ENCODE peak calls at places on chromosomes 12 and 14, in four cellular contexts. G is IMR-90, I is H9, V is H1. H is an unnamed sample.

GRCh38 chr12:12505544-12506501 is 56.8 kb downstream of the DUSP16 start:
- DNase-seq in G (peak), I (no peak), V (no peak), H (peak)

GRCh38 chr12:29640589-29641345 is 143.0 kb downstream of the TMTC1 start:
- DNase-seq in G (peak), I (peak), V (no peak), H (peak)

GRCh38 chr14:104135121-104135903 is 3.1 kb upstream of the KIF26A start:
- DNase-seq in G (no peak), I (peak), V (no peak), H (peak)

GRCh38 chr12:32443491-32443890 is 44.1 kb downstream of the FGD4 start:
- DNase-seq in G (no peak), I (no peak), V (no peak), H (no peak)

GRCh38 chr12:68489273-68489672 is 121.4 kb upstream of the RAP1B start:
- DNase-seq in G (no peak), I (no peak), V (no peak), H (no peak)

GRCh38 chr14:20454359-20454644 is 310 bp downstream of the OSGEP start:
- DNase-seq in G (peak), I (no peak), V (peak), H (no peak)

GRCh38 chr12:123973552-123974341 is 732 bp downstream of the ZNF664 start:
- DNase-seq in G (peak), I (peak), V (no peak), H (peak)

GRCh38 chr12:143964-144649 is 69.8 kb downstream of the SLC6A12 start:
- DNase-seq in G (no peak), I (no peak), V (no peak), H (no peak)

GRCh38 chr14:99581960-99582359 is 22.0 kb downstream of the CCDC85C start:
- DNase-seq in G (no peak), I (no peak), V (no peak), H (no peak)

GRCh38 chr14:40417777-40418401 is 985.7 kb upstream of the FBXO33 start:
- DNase-seq in G (no peak), I (peak), V (peak), H (peak)

GRCh38 chr14:36856095-36856878 is 194.6 kb downstream of the PAX9 start:
- DNase-seq in G (no peak), I (no peak), V (no peak), H (no peak)

GRCh38 chr14:99273724-99274345 is 1.8 kb upstream of the BCL11B start:
- DNase-seq in G (no peak), I (no peak), V (no peak), H (peak)

GRCh38 chr12:18074001-18074400 is 16.0 kb downstream of the RERGL start:
- DNase-seq in G (no peak), I (no peak), V (no peak), H (no peak)

GRCh38 chr12:6536894-6537579 is 2.7 kb downstream of the GAPDH start:
- DNase-seq in G (no peak), I (peak), V (no peak), H (peak)

DNA sequence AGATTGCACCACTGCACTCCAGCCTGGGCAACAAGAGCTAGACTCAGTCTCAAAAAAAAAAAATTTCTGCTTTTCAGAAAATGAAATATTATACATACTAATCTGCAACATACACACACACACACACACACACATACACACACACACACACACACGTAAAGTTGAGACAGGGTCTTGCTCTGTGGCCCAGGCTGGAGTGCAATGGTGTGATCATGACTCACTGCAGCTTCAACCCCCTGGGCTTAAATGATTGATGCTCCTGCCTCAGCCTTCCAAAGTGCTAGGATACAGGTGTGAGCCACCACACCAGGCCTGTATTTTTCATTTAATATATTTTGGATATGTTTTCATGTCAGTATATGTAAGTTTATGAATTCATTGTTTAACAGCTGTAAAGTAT is 18.8 kb upstream of the WDR20 start:
- DNase-seq in G (no peak), I (no peak), V (no peak), H (no peak)
- H3K56ac ChIP-seq in G (no peak), I (no peak), V (no peak), H (no peak)

DNA sequence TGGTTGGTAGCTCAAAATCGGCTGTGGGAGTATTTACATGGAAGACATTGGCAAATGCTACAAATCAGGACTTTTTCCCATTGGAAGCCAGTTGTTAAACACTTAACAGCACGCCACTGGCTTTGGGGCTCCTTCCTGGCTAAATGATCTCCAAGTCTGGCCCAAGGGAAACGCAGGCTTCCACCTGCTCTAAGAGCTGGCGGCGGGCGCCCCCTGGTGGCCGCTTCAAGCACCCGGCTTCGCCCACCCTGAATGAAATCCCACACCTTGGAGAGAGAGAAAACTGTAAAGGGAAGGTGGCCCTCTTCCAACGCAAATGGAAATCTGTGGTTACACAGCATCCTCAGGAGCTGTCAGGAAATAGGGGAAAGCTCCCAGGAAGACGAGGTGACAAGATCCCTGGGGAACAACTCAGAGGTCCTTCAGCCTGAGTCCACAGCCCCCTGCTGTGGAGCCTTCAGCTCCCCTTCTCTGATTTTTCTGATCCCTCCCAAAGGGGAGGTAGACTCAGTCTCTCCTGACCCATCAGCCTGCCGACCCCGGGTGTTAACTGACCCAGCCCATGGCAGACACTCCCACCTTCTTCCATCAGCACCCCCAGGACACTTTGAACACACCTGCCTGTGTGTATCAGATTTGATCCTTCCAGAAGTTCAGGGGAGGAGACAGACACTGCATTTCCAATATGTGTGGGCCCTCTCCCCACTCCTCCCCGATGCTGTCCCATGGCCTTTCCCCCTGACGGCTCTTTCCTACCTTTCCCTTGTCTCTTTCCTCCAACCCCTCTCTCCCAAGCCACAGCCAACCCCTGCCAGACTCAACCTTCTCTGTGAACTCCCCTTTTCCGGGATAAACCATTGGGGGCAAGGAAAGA is 15.4 kb downstream of the SELPLG start:
- DNase-seq in G (peak), I (peak), V (peak), H (peak)
- H2BK120ac ChIP-seq in G (peak), I (no peak), V (no peak), H (no peak)

DNA sequence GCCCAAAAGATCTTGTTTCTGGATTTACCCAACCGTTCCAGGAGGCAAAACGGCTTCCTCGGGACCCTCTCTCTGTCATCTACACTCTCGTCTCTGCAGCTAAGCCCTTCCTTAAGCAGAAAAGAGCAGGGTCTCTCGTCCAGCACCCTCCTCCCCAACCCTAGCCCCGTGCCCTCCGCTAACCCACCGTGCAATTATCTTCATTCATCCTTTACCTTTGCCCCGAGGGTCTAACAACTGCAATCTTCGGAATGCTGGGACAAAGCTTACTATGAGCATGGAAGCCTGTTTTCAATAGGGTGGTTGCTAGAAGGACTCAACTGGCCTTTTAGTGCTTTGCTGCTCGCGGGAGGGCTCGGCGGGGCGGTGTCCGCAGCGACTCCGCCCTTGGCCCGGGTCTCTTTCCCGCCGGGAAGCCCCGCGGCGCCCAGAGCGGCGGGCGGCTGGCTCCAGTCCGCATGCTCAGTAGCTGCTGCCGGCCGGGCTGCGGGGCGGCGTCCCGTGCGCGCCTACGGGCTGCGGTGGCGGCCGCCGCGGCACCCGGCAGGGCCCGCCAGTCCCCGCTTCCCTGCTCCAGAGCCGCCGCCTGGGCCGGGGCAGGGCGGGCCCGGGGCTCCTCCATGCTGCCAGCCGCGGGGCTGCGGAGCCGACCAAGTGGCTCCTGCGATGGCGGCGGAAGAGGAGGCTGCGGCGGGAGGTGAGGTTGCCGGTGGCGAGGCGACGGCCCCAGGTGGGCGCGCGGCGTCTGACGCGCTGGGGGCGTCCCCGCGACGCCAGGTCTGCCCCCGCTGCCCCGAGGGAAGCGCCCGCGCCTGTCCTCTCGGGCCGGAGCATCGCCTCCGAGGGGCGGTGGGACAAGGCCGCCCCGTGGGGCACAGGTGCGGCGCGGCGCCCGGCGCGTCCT is at the start of gene BMAL2:
- DNase-seq in G (peak), I (peak), V (no peak), H (peak)
- H2BK15ac ChIP-seq in G (peak), I (no peak), V (peak), H (no peak)

GRCh38 chr12:66297923-66298322 is 4.4 kb upstream of the HELB start:
- DNase-seq in G (no peak), I (no peak), V (no peak), H (no peak)
- H3K56ac ChIP-seq in G (no peak), I (no peak), V (no peak), H (no peak)

DNA sequence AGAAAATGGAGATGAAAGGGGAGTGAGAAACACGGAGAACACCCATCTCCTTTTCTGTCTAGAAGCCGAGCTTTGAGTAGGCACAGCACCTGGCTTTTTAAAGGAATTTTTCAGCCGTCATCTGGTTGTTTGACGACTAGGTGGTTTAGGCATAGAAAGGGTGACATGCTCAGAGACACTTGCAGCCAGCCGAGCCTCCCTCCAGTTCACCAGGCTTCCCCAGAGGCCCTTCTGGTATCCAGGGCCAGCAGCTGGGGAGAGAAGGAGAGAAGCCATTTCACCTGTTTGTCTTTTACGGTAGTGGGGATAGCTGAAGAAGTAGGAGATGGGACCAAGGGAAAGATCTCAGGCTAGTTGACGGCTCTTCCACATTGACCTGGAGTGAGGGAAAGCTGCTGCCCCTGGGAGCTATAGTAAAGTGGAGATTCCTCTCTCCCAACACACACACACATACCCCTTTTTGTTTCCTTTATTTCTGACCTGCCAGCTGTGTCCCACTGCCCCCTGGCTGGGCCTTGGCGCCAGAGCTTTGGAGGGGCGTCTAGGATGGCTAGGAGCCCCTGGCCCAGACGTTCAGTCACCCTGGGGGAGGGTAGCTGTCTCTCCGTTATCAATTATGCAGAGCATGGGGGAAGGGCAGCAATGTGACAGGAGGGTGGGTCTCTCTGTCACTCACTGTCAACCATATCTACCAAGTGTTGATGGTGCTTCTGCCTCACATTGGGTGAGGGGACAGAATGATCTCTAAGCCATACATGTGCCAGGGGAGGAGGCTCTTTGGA is 5.5 kb downstream of the MAP3K12 start:
- DNase-seq in G (no peak), I (no peak), V (no peak), H (peak)
- H2BK120ac ChIP-seq in G (peak), I (no peak), V (no peak), H (no peak)

GRCh38 chr12:131218291-131219172 is 264.8 kb downstream of the ADGRD1 start:
- DNase-seq in G (no peak), I (peak), V (no peak), H (peak)
- H2BK15ac ChIP-seq in G (no peak), I (no peak), V (no peak), H (no peak)

DNA sequence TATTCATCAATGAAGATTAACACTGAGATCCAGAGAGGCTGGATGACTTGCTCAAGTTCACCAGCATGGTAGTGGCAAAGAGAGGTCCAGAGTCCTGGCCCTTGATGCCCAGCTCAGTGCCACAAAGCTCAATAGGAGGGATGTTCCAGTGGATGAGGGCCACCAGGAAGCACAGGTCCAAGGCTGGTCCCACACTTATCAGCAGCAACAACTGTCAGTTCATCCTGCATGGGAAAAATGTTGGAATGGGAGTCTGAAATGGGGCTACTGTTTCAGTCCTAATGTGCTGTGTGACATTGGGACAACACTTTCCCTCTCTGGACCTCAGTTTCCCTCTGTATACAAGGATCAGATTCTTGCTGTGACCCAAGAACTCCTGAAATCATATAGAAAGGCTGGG is 11.2 kb downstream of the SERPINA5 start:
- DNase-seq in G (no peak), I (no peak), V (no peak), H (no peak)
- H3K56ac ChIP-seq in G (no peak), I (no peak), V (no peak), H (no peak)

GRCh38 chr14:69553221-69553620 is 21.4 kb downstream of the CCDC177 start:
- DNase-seq in G (peak), I (no peak), V (no peak), H (no peak)
- H2BK120ac ChIP-seq in G (no peak), I (no peak), V (no peak), H (no peak)

GRCh38 chr12:92144631-92145480 is 790 bp downstream of the BTG1 start:
- DNase-seq in G (peak), I (peak), V (no peak), H (peak)
- H2BK15ac ChIP-seq in G (no peak), I (no peak), V (no peak), H (no peak)

GRCh38 chr12:47165934-47166333 is 86.2 kb upstream of the AMIGO2 start:
- DNase-seq in G (no peak), I (no peak), V (no peak), H (peak)

GRCh38 chr12:47164116-47164515 is 84.4 kb upstream of the AMIGO2 start:
- DNase-seq in G (no peak), I (no peak), V (no peak), H (no peak)

GRCh38 chr12:47160296-47161244 is 80.8 kb upstream of the AMIGO2 start:
- DNase-seq in G (no peak), I (no peak), V (no peak), H (no peak)

GRCh38 chr12:47166365-47166764 is 86.6 kb upstream of the AMIGO2 start:
- DNase-seq in G (no peak), I (no peak), V (no peak), H (no peak)

DNA sequence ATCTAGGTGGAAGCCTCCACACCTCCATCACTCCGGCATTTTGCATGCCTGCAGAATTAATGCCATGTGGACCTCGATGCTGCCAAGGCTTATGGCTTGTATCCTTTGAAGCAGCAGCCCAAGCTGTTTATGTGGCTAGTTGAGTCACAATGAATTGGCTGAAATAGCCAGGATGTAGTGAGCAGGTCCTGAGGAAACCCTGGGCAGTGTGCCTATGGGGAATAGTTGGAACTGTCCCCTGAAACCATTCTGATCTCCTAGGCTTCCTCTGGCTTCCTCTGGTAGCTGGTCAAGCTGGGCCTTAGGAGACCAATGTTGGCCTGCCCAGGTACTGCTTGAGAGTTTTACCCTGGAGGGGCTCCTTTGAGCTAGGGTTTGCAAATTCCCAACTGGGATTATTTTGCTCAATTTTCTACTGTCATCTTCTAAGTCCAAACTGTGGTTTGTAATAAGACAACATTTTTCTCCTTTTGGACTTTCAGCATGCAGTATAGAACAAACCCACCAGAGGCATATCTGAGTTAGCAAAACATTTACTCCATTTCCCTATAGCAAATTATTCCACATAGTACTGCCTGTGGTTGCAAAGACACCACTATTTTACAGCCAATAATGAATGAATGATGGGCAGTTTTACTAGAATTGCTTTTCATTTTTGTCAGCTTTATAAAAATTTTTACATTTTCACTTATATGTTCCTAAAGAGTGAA is 85.1 kb upstream of the AMIGO2 start:
- DNase-seq in G (peak), I (no peak), V (no peak), H (no peak)
- H3K56ac ChIP-seq in G (no peak), I (no peak), V (no peak), H (no peak)

H was measured in mesendoderm.